ENCODE peak calls at places on chromosomes 5 and 9, in five cellular contexts. J, P, D, M and E are unnamed samples.

GRCh38 chr5:97923997-97924396 is 741.0 kb upstream of the RIOK2 start:
- DNase-seq in M (no peak), D (no peak), P (no peak), J (no peak), E (no peak)

GRCh38 chr5:90338712-90339372 is 70.7 kb downstream of the CETN3 start:
- DNase-seq in J (no peak), M (no peak), P (no peak), D (no peak), E (no peak)

GRCh38 chr5:75330404-75330803 is 6.6 kb upstream of the HMGCR start:
- DNase-seq in J (no peak), D (no peak), M (no peak), P (no peak), E (no peak)

GRCh38 chr5:66169534-66169933 is 25.4 kb downstream of the SREK1 start:
- DNase-seq in P (no peak), M (no peak), J (no peak), D (no peak), E (no peak)

GRCh38 chr9:132744881-132745761 is 74.9 kb downstream of the GTF3C4 start:
- DNase-seq in J (no peak), D (no peak), P (no peak), M (no peak), E (no peak)

GRCh38 chr5:82534891-82535395 is 256.8 kb upstream of the RPS23 start:
- DNase-seq in P (no peak), D (no peak), J (no peak), M (no peak), E (no peak)

GRCh38 chr9:88183798-88184495 is 45.7 kb upstream of the SPATA31C2 start:
- DNase-seq in P (no peak), D (no peak), M (no peak), J (no peak), E (no peak)

GRCh38 chr5:174751154-174751990 is 27.0 kb downstream of the MSX2 start:
- DNase-seq in J (no peak), D (peak; percentile 43), P (no peak), M (no peak), E (no peak)

GRCh38 chr5:79561525-79561893 is 47.6 kb upstream of the HOMER1 start:
- DNase-seq in D (no peak), P (no peak), M (no peak), J (no peak), E (no peak)

GRCh38 chr9:93950619-93951601 is 4.2 kb downstream of the BARX1 start:
- DNase-seq in J (no peak), D (no peak), P (no peak), M (peak; percentile 50), E (peak; percentile 43)

GRCh38 chr9:130638278-130639118 is 25.9 kb upstream of the PRDM12 start:
- DNase-seq in M (no peak), P (no peak), J (no peak), D (no peak), E (peak; percentile 25)

GRCh38 chr9:16501098-16501663 is 369.3 kb downstream of the BNC2 start:
- DNase-seq in P (no peak), J (no peak), D (no peak), M (no peak), E (no peak)

GRCh38 chr5:95822408-95823240 is at the start of gene GLRX:
- DNase-seq in J (peak; percentile 65), M (peak; percentile 88), D (peak; percentile 38), P (peak; percentile 75), E (peak; percentile 90)

GRCh38 chr9:127637322-127637847 is 25.3 kb downstream of the STXBP1 start:
- DNase-seq in D (no peak), P (no peak), J (peak; percentile 52), M (peak; percentile 28), E (no peak)

GRCh38 chr5:132102101-132102701 is 28.6 kb downstream of the CSF2 start:
- DNase-seq in M (no peak), D (no peak), J (no peak), P (no peak), E (no peak)

GRCh38 chr9:133540336-133541025 is 6.0 kb downstream of the ADAMTSL2 start:
- DNase-seq in P (no peak), J (no peak), M (no peak), D (no peak), E (no peak)

GRCh38 chr9:24602687-24603352 is 57.1 kb upstream of the IZUMO3 start:
- DNase-seq in M (no peak), D (no peak), P (no peak), J (no peak), E (no peak)

GRCh38 chr5:110844251-110844650 is 105.4 kb downstream of the SLC25A46 start:
- DNase-seq in M (no peak), P (no peak), D (no peak), J (no peak), E (no peak)

GRCh38 chr9:8696536-8696935 is 897.0 kb upstream of the DMAC1 start:
- DNase-seq in J (no peak), M (no peak), D (no peak), P (no peak), E (no peak)

GRCh38 chr5:112848116-112848811 is 12.8 kb upstream of the SRP19 start:
- DNase-seq in M (no peak), P (peak; percentile 8), D (no peak), J (no peak), E (no peak)

GRCh38 chr5:30605693-30606268 is 587.7 kb upstream of the CDH6 start:
- DNase-seq in D (no peak), P (no peak), J (no peak), M (no peak), E (no peak)

GRCh38 chr5:89289604-89290003 is 406.6 kb upstream of the MEF2C start:
- DNase-seq in P (no peak), D (no peak), M (no peak), J (no peak), E (no peak)

GRCh38 chr5:102865171-102865509 is 110.0 kb downstream of the PAM start:
- DNase-seq in D (no peak), P (no peak), J (no peak), M (no peak), E (no peak)

GRCh38 chr5:74361406-74362358 is 278.8 kb downstream of the ENC1 start:
- DNase-seq in P (no peak), D (no peak), J (no peak), M (no peak), E (no peak)

GRCh38 chr9:75164573-75164972 is 76.3 kb downstream of the OSTF1 start:
- DNase-seq in D (no peak), M (no peak), P (no peak), J (no peak), E (no peak)

GRCh38 chr9:75156838-75157237 is 68.5 kb downstream of the OSTF1 start:
- DNase-seq in P (no peak), M (no peak), J (no peak), D (no peak), E (no peak)

GRCh38 chr9:75163764-75164163 is 75.5 kb downstream of the OSTF1 start:
- DNase-seq in D (no peak), J (no peak), M (no peak), P (no peak), E (no peak)

GRCh38 chr9:75167281-75167680 is 79.0 kb downstream of the OSTF1 start:
- DNase-seq in M (no peak), P (no peak), J (no peak), D (no peak), E (no peak)

DNA sequence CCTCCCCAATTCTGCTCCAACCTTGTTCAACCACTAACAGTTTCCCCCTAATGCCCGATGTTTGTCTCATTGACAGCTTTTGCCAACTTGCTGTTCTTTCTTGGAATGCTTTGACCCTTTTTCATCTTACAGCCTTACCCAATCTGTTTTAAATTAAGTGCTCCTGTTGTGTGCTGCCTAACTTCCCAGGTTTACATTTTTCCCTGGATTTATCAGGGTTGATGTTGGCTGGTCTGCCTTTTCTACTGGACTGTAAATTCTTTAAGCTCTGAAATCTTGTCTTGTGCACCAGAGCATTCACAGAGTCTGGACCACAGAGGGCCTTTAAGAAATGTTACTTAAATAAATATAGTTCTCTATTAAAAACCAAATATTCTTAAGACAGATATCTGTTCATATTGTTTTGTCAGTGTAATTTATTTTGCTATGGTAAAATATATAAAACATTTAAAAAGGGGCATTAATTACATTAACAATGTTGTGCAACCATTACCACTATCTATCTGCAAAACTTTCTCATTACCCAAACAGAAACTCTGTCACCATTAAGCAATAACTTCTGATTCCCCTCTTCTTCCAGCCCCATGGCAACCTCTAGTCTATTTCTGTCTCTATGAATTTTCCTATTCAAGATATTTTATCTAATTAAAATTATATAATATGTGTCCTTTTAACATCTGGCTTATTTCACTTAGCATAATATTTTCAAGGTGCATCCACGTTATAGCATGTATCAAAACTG is 73.0 kb downstream of the OSTF1 start:
- DNase-seq in P (no peak), J (no peak), D (no peak), M (no peak), E (no peak)
- TF ChIP-seq CTCF in P (no peak), J (no peak), D (no peak), M (no peak), E (no peak)

DNA sequence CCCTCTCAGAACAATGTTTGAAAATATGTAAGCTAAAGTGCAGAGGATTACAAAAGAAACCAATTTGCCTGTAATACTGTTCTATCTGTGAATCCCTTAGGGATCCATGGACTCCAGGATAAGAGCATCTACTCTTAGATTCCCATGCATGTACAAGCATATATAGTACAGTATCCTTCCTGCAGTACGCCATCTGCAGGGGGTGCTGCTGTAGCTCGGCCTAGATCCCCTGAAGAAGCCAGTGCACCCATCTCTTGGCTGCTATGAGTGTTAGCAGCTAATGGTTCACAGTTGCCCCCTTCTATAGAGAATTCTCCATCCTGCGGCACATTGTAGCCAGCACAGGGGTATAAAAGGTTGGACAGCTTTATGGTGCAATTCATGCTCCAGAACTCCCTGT is 61.8 kb upstream of the SLC30A5 start:
- DNase-seq in P (no peak), D (no peak), M (no peak), J (no peak), E (no peak)
- TF ChIP-seq CTCF in P (no peak), D (no peak), M (no peak), J (no peak), E (no peak)

GRCh38 chr5:446864-447263 is 3.9 kb downstream of the EXOC3 start:
- DNase-seq in D (no peak), P (no peak), M (peak; percentile 16), J (no peak), E (peak; percentile 19)
- TF ChIP-seq CTCF in D (peak; percentile 69), P (peak; percentile 55), M (peak; percentile 39), J (no peak), E (peak; percentile 29)

GRCh38 chr9:107155244-107155817 is 127.7 kb upstream of the RAD23B start:
- DNase-seq in P (no peak), D (no peak), M (no peak), J (no peak), E (no peak)

GRCh38 chr9:107154766-107155165 is 128.3 kb upstream of the RAD23B start:
- DNase-seq in P (no peak), D (no peak), J (no peak), M (no peak), E (no peak)

GRCh38 chr9:107154291-107154690 is 128.8 kb upstream of the RAD23B start:
- DNase-seq in D (no peak), M (no peak), P (no peak), J (no peak), E (no peak)

GRCh38 chr9:107161338-107161737 is 121.7 kb upstream of the RAD23B start:
- DNase-seq in P (no peak), J (no peak), D (no peak), M (no peak), E (no peak)

DNA sequence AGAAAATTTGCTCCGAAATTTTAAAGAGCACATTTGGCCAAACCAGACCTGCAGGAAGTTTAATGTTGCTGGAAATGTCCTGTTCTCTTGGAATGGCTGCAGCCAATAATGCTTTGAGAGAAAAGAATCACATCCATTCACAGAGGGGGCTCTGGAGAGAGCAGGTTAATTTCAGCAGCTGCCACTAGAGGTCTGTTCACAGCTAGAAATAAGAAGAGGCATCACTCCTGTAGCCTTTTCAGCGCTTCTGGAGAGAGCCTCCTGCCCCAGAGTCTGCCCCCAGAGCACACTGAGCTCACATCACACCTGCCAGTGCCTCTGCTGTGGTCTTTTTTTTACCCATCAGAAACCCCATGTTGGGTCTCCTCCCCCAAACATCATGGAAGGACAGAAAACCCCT is 124.8 kb upstream of the RAD23B start:
- DNase-seq in D (peak; percentile 20), P (no peak), M (no peak), J (no peak), E (no peak)
- TF ChIP-seq CTCF in D (peak; percentile 60), P (peak; percentile 50), M (peak; percentile 13), J (no peak), E (no peak)